ENCODE peak calls at places on chromosomes 12 and 14, in ten cellular contexts. B, V, Q, O, E, D, N, W, X and J are unnamed samples. For H3K4me1, the result is how much of the 10 kb centered on the place peaks cover.

GRCh38 chr14:31291210-31291609 is 83.6 kb upstream of the HECTD1 start:
- DNase-seq in D (no peak), W (no peak), B (no peak), N (no peak), X (no peak), O (no peak), Q (no peak), E (no peak), V (no peak), J (no peak)

GRCh38 chr12:72144553-72144952 is 127.6 kb upstream of the TRHDE start:
- DNase-seq in E (no peak), B (no peak), V (no peak), W (no peak), O (no peak), N (no peak), X (no peak), Q (no peak), D (no peak), J (no peak)

GRCh38 chr12:15404485-15404884 is 82.2 kb downstream of the PTPRO start:
- DNase-seq in N (no peak), O (no peak), E (no peak), D (no peak), V (no peak), X (no peak), Q (no peak), W (no peak), B (no peak), J (no peak)

GRCh38 chr14:37569729-37570128 is 25.3 kb downstream of the FOXA1 start:
- DNase-seq in O (no peak), D (no peak), Q (no peak), B (no peak), N (no peak), V (no peak), W (no peak), X (no peak), E (no peak), J (no peak)

GRCh38 chr14:39988939-39989338 is 556.7 kb upstream of the FBXO33 start:
- DNase-seq in E (no peak), W (no peak), B (no peak), V (no peak), N (no peak), X (no peak), Q (no peak), D (no peak), O (no peak), J (no peak)

GRCh38 chr12:131142891-131143637 is 189.4 kb downstream of the ADGRD1 start:
- DNase-seq in N (no peak), E (no peak), W (peak), Q (no peak), D (no peak), X (no peak), B (no peak), O (no peak), V (no peak), J (no peak)

GRCh38 chr12:1978078-1978477 is 26.2 kb downstream of the DCP1B start:
- DNase-seq in B (no peak), O (no peak), V (no peak), Q (no peak), E (peak), W (no peak), X (no peak), D (no peak), N (peak), J (no peak)

GRCh38 chr14:81206115-81206514 is 14.6 kb downstream of the GTF2A1 start:
- DNase-seq in X (no peak), E (no peak), W (no peak), V (no peak), Q (no peak), D (no peak), O (no peak), B (no peak), N (no peak), J (no peak)

GRCh38 chr14:67241416-67242362 is at the start of gene PALS1:
- DNase-seq in B (no peak), D (peak), W (peak), E (no peak), O (no peak), Q (no peak), X (no peak), V (peak), N (no peak), J (no peak)

GRCh38 chr12:9928607-9929006 is 3.6 kb downstream of the CLEC2A start:
- DNase-seq in N (no peak), B (no peak), X (no peak), O (no peak), V (no peak), D (no peak), E (no peak), Q (no peak), W (no peak), J (no peak)

GRCh38 chr12:56165369-56165768 is 7.2 kb downstream of the MYL6 start:
- DNase-seq in X (no peak), V (no peak), N (no peak), D (no peak), B (no peak), W (no peak), Q (no peak), E (no peak), O (peak), J (no peak)

GRCh38 chr12:113194971-113195391 is 9.5 kb downstream of the RITA1 start:
- DNase-seq in E (no peak), V (no peak), B (no peak), X (no peak), Q (no peak), O (no peak), N (no peak), D (no peak), W (no peak), J (peak)

GRCh38 chr12:69068431-69068830 is 135.5 kb upstream of the CPM start:
- DNase-seq in D (peak), X (no peak), B (peak), O (no peak), Q (no peak), V (peak), E (no peak), N (no peak), W (no peak), J (no peak)

GRCh38 chr14:95344536-95344935 is 24.8 kb upstream of the CLMN start:
- DNase-seq in O (no peak), V (no peak), E (no peak), D (no peak), W (no peak), X (no peak), Q (no peak), N (no peak), B (no peak), J (no peak)

GRCh38 chr12:79371226-79371625 is 319.5 kb downstream of the PAWR start:
- DNase-seq in B (no peak), E (no peak), Q (no peak), W (no peak), D (no peak), X (no peak), N (no peak), O (no peak), V (no peak), J (no peak)

GRCh38 chr14:90666571-90666970 is 149.7 kb downstream of the TTC7B start:
- DNase-seq in E (no peak), D (no peak), X (no peak), W (no peak), O (no peak), Q (no peak), N (no peak), V (no peak), B (no peak), J (no peak)

GRCh38 chr14:90355540-90356518 is 24.1 kb upstream of the NRDE2 start:
- DNase-seq in Q (no peak), E (no peak), B (no peak), N (no peak), V (no peak), X (no peak), O (no peak), D (no peak), W (no peak), J (no peak)

GRCh38 chr14:51552768-51553426 is 98.8 kb upstream of the FRMD6 start:
- DNase-seq in N (no peak), D (peak), O (peak), W (no peak), V (peak), B (no peak), Q (no peak), X (peak), E (no peak), J (peak)
- H3K4me1 ChIP-seq in N (under half), D (under half), O (under half), W (under half), V (under half), B (under half), Q (under half), X (under half), E (under half), J (under half)

GRCh38 chr12:93526786-93527428 is 45.6 kb upstream of the SOCS2 start:
- DNase-seq in E (no peak), D (no peak), X (no peak), N (no peak), B (no peak), O (no peak), W (no peak), V (no peak), Q (no peak), J (no peak)

GRCh38 chr12:93521225-93521854 is 51.1 kb upstream of the SOCS2 start:
- DNase-seq in B (no peak), E (no peak), X (no peak), D (no peak), W (no peak), V (no peak), N (no peak), Q (no peak), O (peak), J (no peak)

GRCh38 chr12:93520454-93520853 is 52.0 kb upstream of the SOCS2 start:
- DNase-seq in W (no peak), O (no peak), X (no peak), D (no peak), B (no peak), N (no peak), E (no peak), Q (no peak), V (no peak), J (no peak)

GRCh38 chr12:93519859-93520258 is 52.5 kb downstream of the MRPL42 start:
- DNase-seq in V (peak), O (no peak), W (no peak), N (no peak), B (no peak), Q (no peak), E (no peak), D (no peak), X (no peak), J (no peak)

DNA sequence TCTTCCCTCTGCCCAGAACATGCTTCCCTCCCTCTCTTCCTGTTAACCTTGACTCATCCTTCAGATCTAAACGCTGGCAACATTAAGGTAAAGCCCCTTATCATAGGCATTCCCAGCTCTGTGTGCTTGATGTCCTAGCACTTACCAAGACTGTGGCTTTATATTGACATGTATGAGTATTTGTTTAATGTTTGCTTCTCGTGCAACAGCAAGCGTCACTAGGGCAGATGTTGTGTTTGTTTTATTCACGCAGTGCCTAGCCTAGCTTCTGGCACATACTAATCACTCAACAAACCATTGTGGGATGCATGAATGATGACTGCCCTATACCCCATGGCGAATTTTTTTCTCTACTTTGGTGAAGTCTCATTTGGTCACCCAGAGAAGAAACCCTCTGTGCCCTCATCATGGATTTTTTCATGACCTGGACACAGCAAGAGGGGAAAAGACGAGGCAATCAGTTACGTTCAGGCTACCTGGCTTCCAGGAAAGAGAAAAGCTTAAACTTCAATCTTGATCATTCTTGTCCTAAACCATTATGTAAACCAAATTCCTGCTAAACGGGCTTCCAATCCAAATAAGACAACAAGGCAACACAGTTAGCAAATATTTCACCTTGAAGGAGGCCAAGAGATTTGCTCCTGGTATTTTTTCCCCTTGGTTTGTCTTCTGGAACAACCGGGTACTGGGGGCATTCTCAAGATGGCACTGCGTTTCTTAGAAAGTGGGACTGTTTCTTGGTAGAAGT is 47.9 kb upstream of the SOCS2 start:
- DNase-seq in V (no peak), O (no peak), Q (no peak), N (no peak), X (no peak), B (no peak), E (no peak), W (no peak), D (no peak), J (no peak)
- H3K4me1 ChIP-seq in V (under half), O (under half), Q (under half), N (under half), X (under half), B (under half), E (under half), W (under half), D (under half), J (under half)

GRCh38 chr12:12817611-12818010 is 4.5 kb downstream of the DDX47 start:
- DNase-seq in B (no peak), O (no peak), V (no peak), X (no peak), D (no peak), Q (no peak), E (no peak), W (no peak), N (no peak), J (no peak)
- H3K4me1 ChIP-seq in B (under half), O (under half), V (under half), X (half or more), D (under half), Q (under half), E (under half), W (half or more), N (under half), J (under half)

GRCh38 chr12:43979450-43979849 is 143.6 kb downstream of the TMEM117 start:
- DNase-seq in V (no peak), N (no peak), D (no peak), X (no peak), O (no peak), W (no peak), Q (no peak), B (no peak), E (no peak), J (no peak)

GRCh38 chr12:43980627-43981191 is 144.8 kb downstream of the TMEM117 start:
- DNase-seq in E (no peak), V (no peak), D (no peak), B (no peak), W (no peak), Q (no peak), O (no peak), N (no peak), X (no peak), J (no peak)

GRCh38 chr12:43978546-43978945 is 142.7 kb downstream of the TMEM117 start:
- DNase-seq in X (no peak), V (no peak), D (no peak), W (no peak), N (no peak), O (no peak), Q (no peak), B (no peak), E (no peak), J (no peak)

GRCh38 chr12:43981726-43982125 is 145.8 kb downstream of the TMEM117 start:
- DNase-seq in Q (no peak), W (no peak), O (no peak), D (no peak), E (no peak), V (no peak), N (no peak), X (no peak), B (no peak), J (no peak)

GRCh38 chr12:43982544-43982943 is 146.7 kb downstream of the TMEM117 start:
- DNase-seq in E (no peak), X (no peak), N (no peak), D (no peak), W (no peak), B (no peak), Q (no peak), V (no peak), O (no peak), J (no peak)
- H3K4me1 ChIP-seq in E (under half), X (under half), N (under half), D (under half), W (under half), B (under half), Q (under half), V (under half), O (under half), J (under half)

GRCh38 chr12:103757248-103757647 is 83.8 kb downstream of the NT5DC3 start:
- DNase-seq in E (no peak), D (no peak), Q (no peak), X (no peak), N (no peak), O (no peak), V (no peak), W (no peak), B (no peak), J (no peak)
- H3K4me1 ChIP-seq in E (under half), D (under half), Q (under half), X (under half), N (under half), O (under half), V (under half), W (under half), B (under half), J (under half)